ENCODE peak calls at places on chromosomes 13 and 19, in seven cellular contexts. F is stimulated activated CD8-positive, alpha-beta memory T cell treated with anti-CD3 and anti-CD28 coated beads, Interleukin-4, amount 100 ng/mL, for 1 hour; B is ACHN; W is stimulated activated CD4-positive, alpha-beta T cell treated with anti-CD3 and anti-CD28 coated beads, Interleukin-1b, Interleukin-23, amount 100 ng/mL, for 4 hours; I is heart left ventricle; K is activated T-cell treated with anti-CD3 and anti-CD28 coated beads for 4 hours; Q is GM23338. G is an unnamed sample.
A peak's percentile ranks its signal among the peaks of the same experiment; 100 is the strongest.

GRCh38 chr19:58352760-58353671 is at the start of gene A1BG:
- DNase-seq in F (no peak), B (no peak), W (no peak), I (no peak), K (no peak), Q (no peak), G (peak; percentile 73)

GRCh38 chr13:38418286-38418685 is 68.6 kb downstream of the UFM1 start:
- DNase-seq in F (no peak), B (no peak), W (no peak), I (no peak), K (no peak), Q (no peak), G (no peak)

GRCh38 chr19:2315818-2316353 is 7.9 kb upstream of the LINGO3 start:
- DNase-seq in F (no peak), B (peak; percentile 59), W (no peak), I (peak; percentile 77), K (no peak), Q (peak; percentile 86), G (no peak)

GRCh38 chr13:48660356-48661076 is 6.8 kb downstream of the CYSLTR2 start:
- DNase-seq in F (no peak), B (no peak), W (no peak), I (no peak), K (no peak), Q (no peak), G (no peak)

GRCh38 chr19:57664269-57665127 is 4.2 kb upstream of the ZSCAN4 start:
- DNase-seq in F (no peak), B (peak; percentile 32), W (no peak), I (peak; percentile 69), K (no peak), Q (peak; percentile 71), G (peak; percentile 80)

GRCh38 chr13:72726721-72727416 is 560 bp downstream of the MZT1 start:
- DNase-seq in F (peak; percentile 0), B (peak; percentile 49), W (peak; percentile 3), I (peak; percentile 51), K (peak; percentile 22), Q (peak; percentile 75), G (peak; percentile 87)

GRCh38 chr19:35995655-35995993 is 636 bp downstream of the SDHAF1 start:
- DNase-seq in F (no peak), B (no peak), W (no peak), I (peak; percentile 46), K (no peak), Q (peak; percentile 85), G (peak; percentile 86)

GRCh38 chr19:11338164-11338563 is 1.3 kb downstream of the RAB3D start:
- DNase-seq in F (no peak), B (no peak), W (no peak), I (peak; percentile 11), K (no peak), Q (no peak), G (no peak)

GRCh38 chr19:39398297-39398864 is 7.2 kb downstream of the MED29 start:
- DNase-seq in F (no peak), B (peak; percentile 50), W (peak; percentile 37), I (peak; percentile 84), K (no peak), Q (no peak), G (peak; percentile 86)

GRCh38 chr13:28494861-28495585 is at the start of gene FLT1:
- DNase-seq in F (no peak), B (no peak), W (peak; percentile 19), I (peak; percentile 85), K (peak; percentile 19), Q (peak; percentile 93), G (peak; percentile 88)

GRCh38 chr13:47420012-47420411 is 523.2 kb upstream of the HTR2A start:
- DNase-seq in F (no peak), B (no peak), W (no peak), I (no peak), K (no peak), Q (no peak), G (no peak)

GRCh38 chr19:16470911-16471811 is 609 bp downstream of the EPS15L1 start:
- DNase-seq in F (no peak), B (no peak), W (no peak), I (no peak), K (no peak), Q (peak; percentile 65), G (peak; percentile 81)

GRCh38 chr19:40423227-40423566 is 2.6 kb downstream of the SERTAD1 start:
- DNase-seq in F (no peak), B (no peak), W (no peak), I (no peak), K (no peak), Q (no peak), G (no peak)

GRCh38 chr13:50576156-50576555 is 267.3 kb downstream of the DLEU7 start:
- DNase-seq in F (no peak), B (no peak), W (no peak), I (no peak), K (no peak), Q (no peak), G (peak; percentile 79)

GRCh38 chr19:5953680-5954213 is 24.2 kb downstream of the RANBP3 start:
- DNase-seq in F (no peak), B (no peak), W (no peak), I (no peak), K (peak; percentile 21), Q (no peak), G (peak; percentile 32)

GRCh38 chr19:3409346-3410064 is 43.1 kb downstream of the NFIC start:
- DNase-seq in F (no peak), B (no peak), W (no peak), I (peak; percentile 96), K (no peak), Q (no peak), G (peak; percentile 88)

GRCh38 chr19:38388310-38389100 is at the start of gene SPRED3:
- DNase-seq in F (no peak), B (peak; percentile 65), W (no peak), I (no peak), K (no peak), Q (peak; percentile 85), G (peak; percentile 82)

GRCh38 chr19:55685776-55686175 is 10.8 kb downstream of the EPN1 start:
- DNase-seq in F (no peak), B (no peak), W (no peak), I (peak; percentile 7), K (no peak), Q (no peak), G (peak; percentile 51)

GRCh38 chr13:49791214-49791752 is 1.2 kb downstream of the KPNA3 start:
- DNase-seq in F (no peak), B (peak; percentile 31), W (no peak), I (no peak), K (peak; percentile 5), Q (peak; percentile 51), G (no peak)

GRCh38 chr13:108955741-108956140 is 326.3 kb downstream of the MYO16 start:
- DNase-seq in F (no peak), B (no peak), W (no peak), I (no peak), K (no peak), Q (no peak), G (no peak)

G was measured in kidney.